ENCODE peak calls at places on chromosomes 16 and 17, in eight cellular contexts. V is posterior vena cava, G is naive B cell, I is colonic mucosa, O is choroid plexus epithelial cell, Q is mucosa of gallbladder, H is AG20443, T is ELR. L is an unnamed sample.

GRCh38 chr16:85240982-85241924 is 129.0 kb upstream of the CIBAR2 start:
- DNase-seq in H (no peak), V (no peak), I (no peak), T (peak; percentile 29), O (no peak), Q (no peak), G (no peak), L (no peak)

GRCh38 chr17:66893863-66894262 is 58.9 kb downstream of the CACNG5 start:
- DNase-seq in T (no peak), V (no peak), G (no peak), H (no peak), Q (no peak), I (no peak), O (no peak), L (no peak)

GRCh38 chr16:66408181-66409048 is 18.7 kb upstream of the BEAN1 start:
- DNase-seq in H (peak; percentile 43), I (peak; percentile 30), O (peak; percentile 88), G (no peak), V (no peak), T (peak; percentile 91), Q (peak; percentile 56), L (no peak)

GRCh38 chr16:64865037-64865696 is 256.7 kb downstream of the CDH11 start:
- DNase-seq in T (no peak), O (no peak), H (no peak), Q (no peak), I (no peak), G (no peak), V (no peak), L (no peak)

GRCh38 chr16:79651363-79651762 is 50.8 kb upstream of the MAF start:
- DNase-seq in O (peak; percentile 73), I (peak; percentile 52), T (no peak), V (peak; percentile 87), Q (peak; percentile 63), G (no peak), H (peak; percentile 37), L (peak; percentile 71)

GRCh38 chr16:60675022-60675421 is 1361.2 kb downstream of the CDH8 start:
- DNase-seq in I (no peak), G (no peak), T (no peak), V (no peak), H (no peak), O (no peak), Q (no peak), L (no peak)

GRCh38 chr16:76650579-76650978 is 373.4 kb downstream of the CNTNAP4 start:
- DNase-seq in T (peak; percentile 1), Q (no peak), I (no peak), V (no peak), O (no peak), H (no peak), G (no peak), L (no peak)

GRCh38 chr17:64214950-64215349 is 48.1 kb downstream of the TEX2 start:
- DNase-seq in O (no peak), I (no peak), H (peak; percentile 35), G (no peak), Q (no peak), T (no peak), V (no peak), L (no peak)

GRCh38 chr17:6599364-6599763 is 41.1 kb downstream of the KIAA0753 start:
- DNase-seq in G (peak; percentile 35), I (no peak), O (peak; percentile 31), V (no peak), H (no peak), T (no peak), Q (no peak), L (no peak)

GRCh38 chr17:76120658-76121008 is 17.0 kb upstream of the EXOC7 start:
- DNase-seq in V (no peak), G (no peak), Q (no peak), O (no peak), H (no peak), I (no peak), T (no peak), L (no peak)

GRCh38 chr17:59851431-59852375 is 41.0 kb downstream of the TUBD1 start:
- DNase-seq in V (no peak), Q (peak; percentile 50), G (no peak), H (peak; percentile 60), I (peak; percentile 52), T (peak; percentile 68), O (peak; percentile 94), L (peak; percentile 54)

GRCh38 chr17:55238931-55239297 is 25.8 kb upstream of the HLF start:
- DNase-seq in V (no peak), H (no peak), T (peak; percentile 21), O (peak; percentile 19), G (no peak), I (peak; percentile 24), Q (no peak), L (peak; percentile 68)

GRCh38 chr16:8869212-8869987 is 594 bp upstream of the CARHSP1 start:
- DNase-seq in V (no peak), O (no peak), Q (no peak), G (no peak), I (no peak), H (no peak), T (no peak), L (no peak)

GRCh38 chr16:78505544-78506371 is 406.3 kb downstream of the WWOX start:
- DNase-seq in V (peak; percentile 93), O (peak; percentile 13), T (no peak), G (no peak), H (peak; percentile 33), Q (peak; percentile 68), I (peak; percentile 61), L (peak; percentile 46)

GRCh38 chr17:65117384-65118035 is 19.7 kb upstream of the RGS9 start:
- DNase-seq in V (no peak), T (no peak), G (no peak), O (no peak), Q (no peak), H (no peak), I (no peak), L (no peak)

L was measured in adrenal gland.